ENCODE peak calls at places on chromosome 18, in ten cellular contexts. One of them, this sample, is unnamed.

GRCh38 chr18:76412818-76413565 is 82.0 kb downstream of the ZNF516 start:
- DNase-seq in astrocyte of the spinal cord: peak; percentile 67
- DNase-seq in body of pancreas: no peak
- DNase-seq in uterus: no peak
- DNase-seq in brain microvascular endothelial cell: no peak
- DNase-seq in OCI-LY7: no peak
- DNase-seq in heart left ventricle: no peak
- DNase-seq in cardiac muscle cell: peak; percentile 21
- DNase-seq in type B pancreatic cell: peak; percentile 3
- DNase-seq in fibroblast of mammary gland: peak; percentile 68
- DNase-seq in this sample: no peak

GRCh38 chr18:45828917-45829811 is 3.7 kb downstream of the SIGLEC15 start:
- DNase-seq in astrocyte of the spinal cord: no peak
- DNase-seq in body of pancreas: no peak
- DNase-seq in uterus: no peak
- DNase-seq in brain microvascular endothelial cell: no peak
- DNase-seq in OCI-LY7: no peak
- DNase-seq in heart left ventricle: no peak
- DNase-seq in cardiac muscle cell: no peak
- DNase-seq in type B pancreatic cell: no peak
- DNase-seq in fibroblast of mammary gland: no peak
- DNase-seq in this sample: no peak

GRCh38 chr18:75280427-75281280 is 70.1 kb downstream of the TSHZ1 start:
- DNase-seq in astrocyte of the spinal cord: peak; percentile 7
- DNase-seq in body of pancreas: no peak
- DNase-seq in uterus: no peak
- DNase-seq in brain microvascular endothelial cell: no peak
- DNase-seq in OCI-LY7: no peak
- DNase-seq in heart left ventricle: no peak
- DNase-seq in cardiac muscle cell: no peak
- DNase-seq in type B pancreatic cell: no peak
- DNase-seq in fibroblast of mammary gland: peak; percentile 18
- DNase-seq in this sample: no peak

GRCh38 chr18:50711401-50711800 is 108.4 kb downstream of the MRO start:
- DNase-seq in astrocyte of the spinal cord: no peak
- DNase-seq in body of pancreas: no peak
- DNase-seq in uterus: no peak
- DNase-seq in brain microvascular endothelial cell: no peak
- DNase-seq in OCI-LY7: no peak
- DNase-seq in heart left ventricle: no peak
- DNase-seq in cardiac muscle cell: no peak
- DNase-seq in type B pancreatic cell: no peak
- DNase-seq in fibroblast of mammary gland: no peak
- DNase-seq in this sample: no peak

GRCh38 chr18:74567805-74568204 is 29.9 kb upstream of the ZNF407 start:
- DNase-seq in astrocyte of the spinal cord: no peak
- DNase-seq in body of pancreas: no peak
- DNase-seq in uterus: no peak
- DNase-seq in brain microvascular endothelial cell: no peak
- DNase-seq in OCI-LY7: no peak
- DNase-seq in heart left ventricle: no peak
- DNase-seq in cardiac muscle cell: no peak
- DNase-seq in type B pancreatic cell: no peak
- DNase-seq in fibroblast of mammary gland: no peak
- DNase-seq in this sample: no peak

GRCh38 chr18:57026316-57026715 is 120.6 kb upstream of the BOD1L2 start:
- DNase-seq in astrocyte of the spinal cord: no peak
- DNase-seq in body of pancreas: no peak
- DNase-seq in uterus: no peak
- DNase-seq in brain microvascular endothelial cell: no peak
- DNase-seq in OCI-LY7: no peak
- DNase-seq in heart left ventricle: no peak
- DNase-seq in cardiac muscle cell: no peak
- DNase-seq in type B pancreatic cell: no peak
- DNase-seq in fibroblast of mammary gland: peak; percentile 37
- DNase-seq in this sample: no peak

GRCh38 chr18:6328624-6329016 is 86.1 kb downstream of the L3MBTL4 start:
- DNase-seq in astrocyte of the spinal cord: no peak
- DNase-seq in body of pancreas: peak; percentile 65
- DNase-seq in uterus: no peak
- DNase-seq in brain microvascular endothelial cell: no peak
- DNase-seq in OCI-LY7: no peak
- DNase-seq in heart left ventricle: peak; percentile 43
- DNase-seq in cardiac muscle cell: no peak
- DNase-seq in type B pancreatic cell: no peak
- DNase-seq in fibroblast of mammary gland: no peak
- DNase-seq in this sample: no peak

GRCh38 chr18:48831113-48831759 is 119.5 kb downstream of the SMAD7 start:
- DNase-seq in astrocyte of the spinal cord: no peak
- DNase-seq in body of pancreas: no peak
- DNase-seq in uterus: peak; percentile 2
- DNase-seq in brain microvascular endothelial cell: no peak
- DNase-seq in OCI-LY7: no peak
- DNase-seq in heart left ventricle: no peak
- DNase-seq in cardiac muscle cell: no peak
- DNase-seq in type B pancreatic cell: peak; percentile 53
- DNase-seq in fibroblast of mammary gland: no peak
- DNase-seq in this sample: no peak

GRCh38 chr18:24447961-24448360 is 12.5 kb upstream of the HRH4 start:
- DNase-seq in astrocyte of the spinal cord: no peak
- DNase-seq in body of pancreas: no peak
- DNase-seq in uterus: no peak
- DNase-seq in brain microvascular endothelial cell: no peak
- DNase-seq in OCI-LY7: no peak
- DNase-seq in heart left ventricle: no peak
- DNase-seq in cardiac muscle cell: no peak
- DNase-seq in type B pancreatic cell: no peak
- DNase-seq in fibroblast of mammary gland: no peak
- DNase-seq in this sample: no peak

GRCh38 chr18:24446453-24446852 is 14.0 kb upstream of the HRH4 start:
- DNase-seq in astrocyte of the spinal cord: no peak
- DNase-seq in body of pancreas: no peak
- DNase-seq in uterus: no peak
- DNase-seq in brain microvascular endothelial cell: no peak
- DNase-seq in OCI-LY7: no peak
- DNase-seq in heart left ventricle: no peak
- DNase-seq in cardiac muscle cell: no peak
- DNase-seq in type B pancreatic cell: no peak
- DNase-seq in fibroblast of mammary gland: no peak
- DNase-seq in this sample: no peak

GRCh38 chr18:24446953-24447537 is 13.4 kb upstream of the HRH4 start:
- DNase-seq in astrocyte of the spinal cord: no peak
- DNase-seq in body of pancreas: no peak
- DNase-seq in uterus: no peak
- DNase-seq in brain microvascular endothelial cell: no peak
- DNase-seq in OCI-LY7: peak; percentile 3
- DNase-seq in heart left ventricle: no peak
- DNase-seq in cardiac muscle cell: no peak
- DNase-seq in type B pancreatic cell: no peak
- DNase-seq in fibroblast of mammary gland: peak; percentile 7
- DNase-seq in this sample: no peak

GRCh38 chr18:24443870-24444269 is 16.6 kb upstream of the HRH4 start:
- DNase-seq in astrocyte of the spinal cord: no peak
- DNase-seq in body of pancreas: no peak
- DNase-seq in uterus: no peak
- DNase-seq in brain microvascular endothelial cell: no peak
- DNase-seq in OCI-LY7: no peak
- DNase-seq in heart left ventricle: no peak
- DNase-seq in cardiac muscle cell: no peak
- DNase-seq in type B pancreatic cell: no peak
- DNase-seq in fibroblast of mammary gland: no peak
- DNase-seq in this sample: no peak
- TF ChIP-seq CTCF in astrocyte of the spinal cord: no peak
- TF ChIP-seq CTCF in body of pancreas: no peak
- TF ChIP-seq CTCF in uterus: no peak
- TF ChIP-seq CTCF in brain microvascular endothelial cell: no peak
- TF ChIP-seq CTCF in OCI-LY7: no peak
- TF ChIP-seq CTCF in heart left ventricle: no peak
- TF ChIP-seq CTCF in cardiac muscle cell: no peak
- TF ChIP-seq CTCF in type B pancreatic cell: no peak
- TF ChIP-seq CTCF in fibroblast of mammary gland: no peak
- TF ChIP-seq CTCF in this sample: no peak

DNA sequence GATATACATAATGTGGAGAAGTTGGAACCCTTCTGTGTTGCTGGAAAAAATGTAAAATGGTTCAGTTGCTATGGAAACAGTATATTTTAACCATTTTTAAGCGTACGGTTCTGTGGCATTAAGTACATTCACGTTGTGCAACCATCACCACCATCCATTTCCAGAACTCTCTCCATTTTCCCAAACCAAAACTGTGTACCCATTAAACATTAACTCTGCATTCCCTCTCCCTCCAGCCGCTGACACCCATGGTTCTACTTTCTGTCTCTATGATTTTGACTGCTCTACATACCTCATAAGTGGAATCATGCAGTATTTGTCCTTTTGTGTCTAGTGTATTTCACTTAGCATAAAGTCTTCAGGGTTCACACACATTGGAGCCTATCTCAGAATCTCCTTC is 67.3 kb downstream of the LDLRAD4 start:
- DNase-seq in astrocyte of the spinal cord: no peak
- DNase-seq in body of pancreas: no peak
- DNase-seq in uterus: no peak
- DNase-seq in brain microvascular endothelial cell: no peak
- DNase-seq in OCI-LY7: no peak
- DNase-seq in heart left ventricle: no peak
- DNase-seq in cardiac muscle cell: no peak
- DNase-seq in type B pancreatic cell: no peak
- DNase-seq in fibroblast of mammary gland: no peak
- DNase-seq in this sample: no peak
- TF ChIP-seq CTCF in astrocyte of the spinal cord: no peak
- TF ChIP-seq CTCF in body of pancreas: no peak
- TF ChIP-seq CTCF in uterus: no peak
- TF ChIP-seq CTCF in brain microvascular endothelial cell: no peak
- TF ChIP-seq CTCF in OCI-LY7: no peak
- TF ChIP-seq CTCF in heart left ventricle: no peak
- TF ChIP-seq CTCF in cardiac muscle cell: no peak
- TF ChIP-seq CTCF in type B pancreatic cell: no peak
- TF ChIP-seq CTCF in fibroblast of mammary gland: no peak
- TF ChIP-seq CTCF in this sample: no peak

GRCh38 chr18:78660311-78660710 is 319.3 kb upstream of the SALL3 start:
- DNase-seq in astrocyte of the spinal cord: no peak
- DNase-seq in body of pancreas: no peak
- DNase-seq in uterus: no peak
- DNase-seq in brain microvascular endothelial cell: no peak
- DNase-seq in OCI-LY7: no peak
- DNase-seq in heart left ventricle: no peak
- DNase-seq in cardiac muscle cell: no peak
- DNase-seq in type B pancreatic cell: no peak
- DNase-seq in fibroblast of mammary gland: no peak
- DNase-seq in this sample: no peak

GRCh38 chr18:78658531-78658930 is 321.1 kb upstream of the SALL3 start:
- DNase-seq in astrocyte of the spinal cord: no peak
- DNase-seq in body of pancreas: no peak
- DNase-seq in uterus: no peak
- DNase-seq in brain microvascular endothelial cell: no peak
- DNase-seq in OCI-LY7: no peak
- DNase-seq in heart left ventricle: no peak
- DNase-seq in cardiac muscle cell: no peak
- DNase-seq in type B pancreatic cell: no peak
- DNase-seq in fibroblast of mammary gland: no peak
- DNase-seq in this sample: no peak

GRCh38 chr18:78659057-78659456 is 320.6 kb upstream of the SALL3 start:
- DNase-seq in astrocyte of the spinal cord: no peak
- DNase-seq in body of pancreas: no peak
- DNase-seq in uterus: no peak
- DNase-seq in brain microvascular endothelial cell: no peak
- DNase-seq in OCI-LY7: no peak
- DNase-seq in heart left ventricle: no peak
- DNase-seq in cardiac muscle cell: no peak
- DNase-seq in type B pancreatic cell: no peak
- DNase-seq in fibroblast of mammary gland: no peak
- DNase-seq in this sample: no peak

GRCh38 chr18:78661316-78661715 is 318.3 kb upstream of the SALL3 start:
- DNase-seq in astrocyte of the spinal cord: no peak
- DNase-seq in body of pancreas: no peak
- DNase-seq in uterus: no peak
- DNase-seq in brain microvascular endothelial cell: no peak
- DNase-seq in OCI-LY7: no peak
- DNase-seq in heart left ventricle: no peak
- DNase-seq in cardiac muscle cell: no peak
- DNase-seq in type B pancreatic cell: no peak
- DNase-seq in fibroblast of mammary gland: no peak
- DNase-seq in this sample: no peak

GRCh38 chr18:78659748-78660147 is 319.9 kb upstream of the SALL3 start:
- DNase-seq in astrocyte of the spinal cord: no peak
- DNase-seq in body of pancreas: no peak
- DNase-seq in uterus: no peak
- DNase-seq in brain microvascular endothelial cell: no peak
- DNase-seq in OCI-LY7: no peak
- DNase-seq in heart left ventricle: no peak
- DNase-seq in cardiac muscle cell: no peak
- DNase-seq in type B pancreatic cell: no peak
- DNase-seq in fibroblast of mammary gland: no peak
- DNase-seq in this sample: no peak
- TF ChIP-seq CTCF in astrocyte of the spinal cord: no peak
- TF ChIP-seq CTCF in body of pancreas: peak; percentile 52
- TF ChIP-seq CTCF in uterus: no peak
- TF ChIP-seq CTCF in brain microvascular endothelial cell: no peak
- TF ChIP-seq CTCF in OCI-LY7: peak; percentile 54
- TF ChIP-seq CTCF in heart left ventricle: peak; percentile 30
- TF ChIP-seq CTCF in cardiac muscle cell: no peak
- TF ChIP-seq CTCF in type B pancreatic cell: peak; percentile 72
- TF ChIP-seq CTCF in fibroblast of mammary gland: no peak
- TF ChIP-seq CTCF in this sample: no peak

GRCh38 chr18:35040638-35040987 is 600 bp upstream of the MAPRE2 start:
- DNase-seq in astrocyte of the spinal cord: no peak
- DNase-seq in body of pancreas: no peak
- DNase-seq in uterus: no peak
- DNase-seq in brain microvascular endothelial cell: no peak
- DNase-seq in OCI-LY7: no peak
- DNase-seq in heart left ventricle: no peak
- DNase-seq in cardiac muscle cell: no peak
- DNase-seq in type B pancreatic cell: no peak
- DNase-seq in fibroblast of mammary gland: no peak
- DNase-seq in this sample: no peak

GRCh38 chr18:35042389-35043066 is 1.3 kb downstream of the MAPRE2 start:
- DNase-seq in astrocyte of the spinal cord: no peak
- DNase-seq in body of pancreas: no peak
- DNase-seq in uterus: no peak
- DNase-seq in brain microvascular endothelial cell: no peak
- DNase-seq in OCI-LY7: peak; percentile 41
- DNase-seq in heart left ventricle: no peak
- DNase-seq in cardiac muscle cell: peak; percentile 32
- DNase-seq in type B pancreatic cell: no peak
- DNase-seq in fibroblast of mammary gland: no peak
- DNase-seq in this sample: peak; percentile 15

GRCh38 chr18:35043207-35043606 is 2.0 kb downstream of the MAPRE2 start:
- DNase-seq in astrocyte of the spinal cord: no peak
- DNase-seq in body of pancreas: no peak
- DNase-seq in uterus: no peak
- DNase-seq in brain microvascular endothelial cell: no peak
- DNase-seq in OCI-LY7: no peak
- DNase-seq in heart left ventricle: no peak
- DNase-seq in cardiac muscle cell: no peak
- DNase-seq in type B pancreatic cell: no peak
- DNase-seq in fibroblast of mammary gland: no peak
- DNase-seq in this sample: no peak

GRCh38 chr18:35040988-35041751 is at the start of gene MAPRE2:
- DNase-seq in astrocyte of the spinal cord: peak; percentile 98
- DNase-seq in body of pancreas: peak; percentile 98
- DNase-seq in uterus: peak; percentile 99
- DNase-seq in brain microvascular endothelial cell: peak; percentile 96
- DNase-seq in OCI-LY7: peak; percentile 96
- DNase-seq in heart left ventricle: peak; percentile 99
- DNase-seq in cardiac muscle cell: peak; percentile 99
- DNase-seq in type B pancreatic cell: peak; percentile 99
- DNase-seq in fibroblast of mammary gland: peak; percentile 96
- DNase-seq in this sample: peak; percentile 92

DNA sequence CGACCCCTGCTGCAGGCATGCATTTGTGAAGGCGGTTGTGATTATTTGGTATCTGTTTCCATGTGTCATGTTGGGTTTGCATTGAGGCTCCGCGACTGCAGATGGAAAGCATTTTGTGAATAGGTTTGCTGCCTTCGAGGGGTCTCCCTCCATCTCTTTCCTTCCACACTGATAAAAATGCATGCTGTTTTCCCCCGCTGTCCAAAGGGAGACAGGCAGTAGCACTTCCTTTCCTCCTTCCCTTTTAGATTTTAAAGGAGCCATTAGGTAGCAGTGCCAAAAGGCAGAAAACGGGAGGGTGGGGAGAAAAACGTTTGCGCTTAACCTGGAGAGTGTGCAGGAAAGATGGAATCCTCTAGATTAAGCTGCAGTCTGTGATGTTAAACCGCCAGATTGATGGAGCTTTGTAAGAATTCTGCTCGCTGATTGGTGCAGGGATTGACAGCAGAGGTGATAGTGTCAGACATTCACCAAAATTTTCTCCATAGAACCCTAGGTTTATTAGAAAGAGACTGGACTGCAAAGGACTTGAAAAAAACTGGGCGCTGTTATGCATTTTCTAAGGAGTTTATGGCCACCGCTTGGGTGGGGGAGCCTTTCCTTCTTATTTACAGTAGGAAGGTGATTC is 653 bp downstream of the MAPRE2 start:
- DNase-seq in astrocyte of the spinal cord: no peak
- DNase-seq in body of pancreas: no peak
- DNase-seq in uterus: no peak
- DNase-seq in brain microvascular endothelial cell: no peak
- DNase-seq in OCI-LY7: no peak
- DNase-seq in heart left ventricle: no peak
- DNase-seq in cardiac muscle cell: peak; percentile 27
- DNase-seq in type B pancreatic cell: no peak
- DNase-seq in fibroblast of mammary gland: no peak
- DNase-seq in this sample: peak; percentile 28
- TF ChIP-seq CTCF in astrocyte of the spinal cord: no peak
- TF ChIP-seq CTCF in body of pancreas: no peak
- TF ChIP-seq CTCF in uterus: no peak
- TF ChIP-seq CTCF in brain microvascular endothelial cell: no peak
- TF ChIP-seq CTCF in OCI-LY7: no peak
- TF ChIP-seq CTCF in heart left ventricle: no peak
- TF ChIP-seq CTCF in cardiac muscle cell: no peak
- TF ChIP-seq CTCF in type B pancreatic cell: peak; percentile 20
- TF ChIP-seq CTCF in fibroblast of mammary gland: no peak
- TF ChIP-seq CTCF in this sample: no peak